ENCODE peak calls at places on chromosome 10, in five cellular contexts. J, E, K, F and Y are unnamed samples.

GRCh38 chr10:79202188-79203013 is 133.6 kb downstream of the ZMIZ1 start:
- DNase-seq in J (no peak), K (no peak), E (no peak), F (no peak), Y (no peak)

GRCh38 chr10:75018233-75018632 is 93.2 kb upstream of the SAMD8 start:
- DNase-seq in E (no peak), J (no peak), F (no peak), K (no peak), Y (no peak)

GRCh38 chr10:84693006-84693405 is 364.6 kb downstream of the CCSER2 start:
- DNase-seq in J (no peak), K (no peak), F (no peak), E (no peak), Y (no peak)

GRCh38 chr10:124354411-124355382 is 64.0 kb downstream of the OAT start:
- DNase-seq in J (no peak), F (peak), K (peak), E (peak), Y (no peak)

GRCh38 chr10:29514306-29514705 is 120.5 kb downstream of the SVIL start:
- DNase-seq in K (no peak), E (no peak), J (no peak), F (no peak), Y (no peak)

GRCh38 chr10:24468281-24468751 is 255.4 kb downstream of the ARHGAP21 start:
- DNase-seq in K (no peak), E (peak), F (peak), J (no peak), Y (peak)

GRCh38 chr10:48658889-48659269 is 25.8 kb upstream of the WDFY4 start:
- DNase-seq in F (no peak), J (no peak), K (no peak), E (no peak), Y (no peak)

GRCh38 chr10:110326351-110327032 is 21.8 kb upstream of the SMNDC1 start:
- DNase-seq in K (peak), F (peak), E (peak), J (no peak), Y (no peak)

GRCh38 chr10:13820119-13820518 is 233.4 kb downstream of the PRPF18 start:
- DNase-seq in K (no peak), J (no peak), F (no peak), E (no peak), Y (no peak)

GRCh38 chr10:19498348-19499290 is 317.6 kb upstream of the PLXDC2 start:
- DNase-seq in F (peak), E (peak), K (no peak), J (no peak), Y (peak)

GRCh38 chr10:9786101-9786500 is 1231.6 kb upstream of the CELF2 start:
- DNase-seq in F (peak), J (no peak), K (no peak), E (peak), Y (no peak)

GRCh38 chr10:16867556-16867955 is 50.3 kb upstream of the RSU1 start:
- DNase-seq in F (peak), K (peak), E (peak), J (no peak), Y (no peak)

GRCh38 chr10:67268146-67268545 is 342.3 kb downstream of the LRRTM3 start:
- DNase-seq in F (no peak), K (no peak), J (no peak), E (no peak), Y (no peak)

GRCh38 chr10:58573970-58574538 is 61.4 kb downstream of the BICC1 start:
- DNase-seq in F (peak), K (peak), J (no peak), E (peak), Y (no peak)

GRCh38 chr10:35661236-35661635 is 19.1 kb upstream of the FZD8 start:
- DNase-seq in F (no peak), K (no peak), E (no peak), J (no peak), Y (no peak)

DNA sequence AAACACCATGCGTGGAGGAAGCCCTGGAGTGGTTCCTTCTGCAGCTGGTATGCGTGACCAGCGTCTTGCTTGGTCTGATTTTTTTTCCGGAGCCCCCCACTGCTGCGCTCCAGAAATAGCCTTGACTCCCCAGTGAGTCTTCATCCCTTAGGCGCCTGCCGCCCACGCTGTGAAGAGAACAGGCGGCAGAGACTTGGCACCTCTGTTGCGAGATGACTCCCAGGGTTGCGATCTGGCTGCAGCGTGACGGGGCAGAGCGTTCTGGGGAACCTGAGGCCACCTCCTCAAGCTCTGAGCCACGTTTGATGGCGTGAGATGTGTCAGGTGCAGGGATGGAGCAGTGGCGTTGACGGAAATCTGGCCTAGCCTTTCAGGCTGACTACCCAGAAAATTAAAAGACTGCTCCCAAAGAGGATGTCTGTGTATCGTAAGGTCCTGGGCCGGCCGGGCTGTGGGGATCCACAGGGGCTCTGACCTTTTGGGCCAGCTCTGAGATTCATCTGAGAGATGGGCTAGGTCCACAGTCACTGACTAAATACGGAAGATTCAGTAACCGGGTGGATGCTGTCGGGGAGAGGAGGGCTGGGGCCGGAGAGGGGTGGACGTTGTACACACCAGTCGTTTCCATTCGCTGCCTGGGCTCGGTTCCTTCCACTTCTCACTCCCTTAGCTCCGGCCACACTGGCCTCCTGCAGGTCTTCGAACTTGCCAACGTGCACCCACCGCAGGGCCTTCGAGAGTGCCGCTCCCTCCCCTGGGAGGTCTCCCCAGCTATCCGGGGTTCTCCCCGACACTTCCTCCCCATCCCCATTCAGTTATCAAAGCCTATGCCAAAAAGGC is 33.8 kb downstream of the PFKFB3 start:
- DNase-seq in K (no peak), J (no peak), F (peak), E (no peak), Y (no peak)
- TF ChIP-seq CTCF in K (no peak), J (no peak), F (no peak), E (no peak), Y (no peak)

GRCh38 chr10:7551891-7552731 is 114.7 kb downstream of the ITIH5 start:
- DNase-seq in K (no peak), E (no peak), F (no peak), J (no peak), Y (no peak)
- TF ChIP-seq CTCF in K (no peak), E (no peak), F (no peak), J (no peak), Y (no peak)

GRCh38 chr10:101446071-101446470 is 92.1 kb downstream of the BTRC start:
- DNase-seq in J (no peak), E (no peak), K (no peak), F (no peak), Y (no peak)

GRCh38 chr10:101442456-101442800 is 88.5 kb downstream of the BTRC start:
- DNase-seq in E (no peak), J (no peak), F (no peak), K (no peak), Y (no peak)

GRCh38 chr10:101441539-101442455 is 87.8 kb downstream of the BTRC start:
- DNase-seq in J (no peak), F (peak), E (peak), K (peak), Y (peak)

GRCh38 chr10:101444499-101444898 is 90.5 kb downstream of the BTRC start:
- DNase-seq in K (no peak), E (no peak), J (no peak), F (no peak), Y (no peak)

GRCh38 chr10:101444058-101444457 is 90.1 kb downstream of the BTRC start:
- DNase-seq in J (no peak), F (no peak), E (peak), K (no peak), Y (no peak)
- TF ChIP-seq CTCF in J (no peak), F (peak), E (peak), K (no peak), Y (peak)

DNA sequence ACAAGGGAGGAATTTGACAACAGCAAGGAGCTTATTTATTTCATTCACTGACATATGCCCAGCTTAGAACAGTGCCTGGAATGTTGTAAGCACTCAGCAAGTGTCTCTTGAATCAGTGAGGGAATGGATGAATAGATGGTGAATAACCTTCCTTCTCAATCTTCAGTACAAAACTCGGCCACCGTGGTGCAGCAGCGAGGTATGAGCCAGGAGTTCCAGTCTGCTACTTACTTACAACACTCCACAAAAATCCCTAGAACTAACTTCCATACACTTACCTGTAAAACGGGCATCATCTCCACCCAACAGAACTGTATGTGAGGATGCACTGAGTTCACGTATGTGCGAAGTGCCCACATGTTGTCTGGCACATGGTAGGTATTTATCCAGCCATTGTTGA is 237.4 kb downstream of the WDR11 start:
- DNase-seq in F (no peak), E (no peak), K (no peak), J (no peak), Y (no peak)
- TF ChIP-seq CTCF in F (no peak), E (no peak), K (no peak), J (no peak), Y (peak)

GRCh38 chr10:111801841-111802240 is 381.7 kb downstream of the GPAM start:
- DNase-seq in F (no peak), J (no peak), E (no peak), K (no peak), Y (no peak)
- TF ChIP-seq CTCF in F (no peak), J (no peak), E (no peak), K (no peak), Y (no peak)

DNA sequence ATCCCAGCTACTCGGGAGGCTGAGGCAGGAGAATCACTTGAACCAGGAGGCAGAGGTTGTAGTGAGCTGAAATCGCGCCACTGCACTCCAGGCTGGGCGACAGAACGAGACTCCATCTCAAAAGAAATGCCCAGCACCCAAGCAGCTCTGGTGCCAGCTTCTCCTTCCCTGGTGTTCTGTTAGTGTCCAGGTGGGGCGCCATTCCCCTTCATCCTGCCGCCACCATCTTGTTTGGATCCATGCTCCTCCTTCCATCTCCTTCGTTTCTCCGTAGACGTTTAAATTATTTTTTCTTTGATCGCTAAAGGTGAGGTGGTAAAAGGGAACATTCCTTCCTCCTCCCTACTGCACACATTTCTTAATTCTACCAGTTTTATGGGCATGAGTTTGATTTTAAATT is 30.3 kb downstream of the PROSER2 start:
- DNase-seq in F (no peak), J (no peak), K (no peak), E (no peak), Y (no peak)
- TF ChIP-seq CTCF in F (no peak), J (no peak), K (no peak), E (no peak), Y (no peak)